ENCODE peak calls at places on chromosomes 13 and 19, in four cellular contexts. J is H9, U is neuronal stem cell, A is IMR-90. Y is an unnamed sample.

GRCh38 chr13:37598572-37598971 is at the start of gene POSTN:
- DNase-seq in J (no peak), U (no peak), A (peak), Y (no peak)

GRCh38 chr19:31121501-31121900 is 227.7 kb downstream of the TSHZ3 start:
- DNase-seq in J (no peak), U (no peak), A (no peak), Y (no peak)

GRCh38 chr13:103100795-103101194 is 34.6 kb upstream of the SLC10A2 start:
- DNase-seq in J (no peak), U (no peak), A (no peak), Y (no peak)

GRCh38 chr19:48877900-48878218 is 5.6 kb downstream of the PPP1R15A start:
- DNase-seq in J (no peak), U (no peak), A (no peak), Y (no peak)

GRCh38 chr19:40191836-40192646 is 815 bp downstream of the MAP3K10 start:
- DNase-seq in J (peak), U (peak), A (peak), Y (no peak)

GRCh38 chr19:41411682-41412265 is 14.2 kb downstream of the BCKDHA start:
- DNase-seq in J (no peak), U (no peak), A (no peak), Y (no peak)

GRCh38 chr13:79736356-79736755 is 255.4 kb downstream of the NDFIP2 start:
- DNase-seq in J (no peak), U (no peak), A (no peak), Y (peak)

GRCh38 chr13:84684804-84685203 is 802.5 kb upstream of the SLITRK1 start:
- DNase-seq in J (no peak), U (no peak), A (peak), Y (no peak)

GRCh38 chr19:1067341-1068103 is 555 bp downstream of the ARHGAP45 start:
- DNase-seq in J (no peak), U (no peak), A (no peak), Y (peak)

GRCh38 chr13:101474419-101474957 is 22.0 kb downstream of the ITGBL1 start:
- DNase-seq in J (peak), U (peak), A (peak), Y (no peak)

GRCh38 chr13:48946163-48946562 is 29.5 kb upstream of the FNDC3A start:
- DNase-seq in J (no peak), U (no peak), A (no peak), Y (no peak)

DNA sequence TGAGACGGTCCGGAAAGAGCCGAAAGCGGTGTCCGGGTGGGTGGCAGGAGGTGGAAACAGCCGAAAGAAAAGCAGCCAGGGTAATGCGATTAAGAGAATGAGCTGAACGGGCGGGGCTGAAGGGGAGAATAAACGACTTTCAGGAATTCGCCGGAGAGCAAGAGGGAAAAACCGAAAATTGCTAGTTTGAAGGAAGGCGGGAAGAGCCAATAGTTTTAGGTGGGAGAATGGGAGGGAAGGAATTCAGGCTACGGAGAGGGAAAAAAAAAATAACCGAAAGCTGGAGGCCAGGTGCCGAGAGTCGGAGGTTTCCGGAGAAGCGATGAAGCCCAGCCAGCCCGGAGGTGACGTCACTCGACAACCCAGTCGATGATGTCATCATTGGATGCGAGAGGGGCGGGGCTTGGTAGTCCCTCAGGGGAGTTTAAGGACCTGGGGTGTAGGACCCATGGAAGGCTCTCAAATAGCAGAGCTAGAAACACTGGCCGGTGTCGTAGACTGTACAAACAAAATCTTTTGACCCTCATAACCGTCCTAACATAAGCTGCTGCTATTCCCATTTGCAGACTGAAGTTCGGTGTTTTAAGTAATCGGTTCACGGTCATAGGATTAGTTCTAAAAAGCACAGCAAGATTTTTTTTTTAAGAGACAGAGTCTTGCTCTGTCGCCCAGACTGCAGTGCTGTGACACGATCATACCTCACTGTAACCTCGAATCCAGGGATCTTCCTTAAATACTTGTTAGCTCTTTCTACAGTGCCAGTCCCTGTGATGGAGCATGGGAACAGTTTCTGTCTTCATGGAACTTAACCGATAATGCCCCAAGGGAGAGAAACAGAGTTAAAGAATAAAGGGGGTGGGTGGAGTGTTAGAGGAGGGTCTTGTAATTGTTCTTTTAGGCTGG is at the start of gene ZC3H4:
- DNase-seq in J (peak), U (peak), A (peak), Y (peak)
- H3K14ac ChIP-seq in J (peak), U (peak), A (peak), Y (peak)

DNA sequence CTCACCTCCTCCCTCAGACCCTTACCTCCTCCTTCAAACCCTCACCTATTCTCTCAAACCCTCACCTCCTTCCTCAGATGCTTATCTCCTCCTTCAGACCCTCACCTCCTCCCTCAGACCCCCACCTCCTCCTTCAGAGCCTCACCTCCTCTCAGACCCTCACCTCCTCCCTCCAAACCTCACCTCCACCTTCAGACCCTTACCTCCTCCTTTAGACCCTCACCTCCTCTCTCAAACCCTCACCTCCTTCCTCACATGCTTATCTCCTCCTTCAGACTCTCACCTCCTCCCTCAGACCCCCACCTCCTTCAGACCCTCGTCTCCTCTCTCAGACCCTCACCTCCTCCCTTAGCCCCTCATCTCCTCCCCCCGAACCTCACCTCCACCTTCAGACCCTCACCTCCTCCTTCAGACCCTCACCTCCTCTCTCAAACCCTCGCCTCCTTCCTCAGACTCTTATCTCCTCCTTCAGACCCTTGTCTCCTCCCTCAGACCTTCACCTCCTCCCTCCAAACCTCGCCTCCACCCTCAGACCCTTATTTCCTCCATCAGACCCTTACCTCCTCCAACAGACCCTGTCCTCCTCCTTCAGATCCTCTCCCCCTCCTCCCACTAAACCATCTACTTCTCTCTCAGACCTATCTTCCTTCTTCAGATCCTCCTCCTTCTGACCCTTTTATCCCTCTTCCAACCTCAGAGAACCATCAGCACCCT is 2.5 kb upstream of the BCL3 start:
- DNase-seq in J (no peak), U (no peak), A (no peak), Y (no peak)
- H3K18ac ChIP-seq in J (no peak), U (no peak), A (peak), Y (no peak)

DNA sequence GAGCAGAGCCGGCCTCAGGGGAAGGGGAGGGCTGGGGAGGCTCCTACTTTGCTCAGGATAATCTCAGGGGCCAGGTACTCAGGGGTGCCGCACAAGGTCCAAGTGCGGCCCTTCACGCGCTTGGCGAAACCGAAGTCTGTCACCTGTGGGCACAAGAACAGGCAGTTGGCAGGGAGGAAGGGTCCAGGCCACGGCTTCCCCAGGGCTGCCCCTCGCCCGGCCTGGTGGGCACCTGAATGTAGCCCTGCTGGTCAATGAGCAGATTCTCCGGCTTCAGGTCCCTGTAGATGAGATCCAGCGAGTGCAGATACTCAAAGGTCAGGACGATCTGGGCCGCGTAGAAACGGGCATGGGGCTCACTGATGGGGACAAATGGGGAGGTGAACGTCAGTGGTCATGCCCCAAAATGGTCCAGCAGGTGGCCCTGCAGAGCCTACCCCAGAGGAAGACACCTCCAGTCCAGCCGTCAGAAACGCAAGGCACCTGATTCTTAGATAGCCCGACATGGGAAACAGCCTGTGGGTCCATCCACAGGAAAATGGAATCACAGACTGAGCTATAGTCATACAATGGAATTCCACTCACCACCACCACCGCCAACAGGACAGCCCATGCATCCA is 7.1 kb upstream of the SAMD1 start:
- DNase-seq in J (no peak), U (no peak), A (no peak), Y (no peak)
- H3K14ac ChIP-seq in J (no peak), U (no peak), A (no peak), Y (no peak)

GRCh38 chr19:12777217-12778019 is 2.1 kb upstream of the HOOK2 start:
- DNase-seq in J (peak), U (no peak), A (peak), Y (peak)
- H3K18ac ChIP-seq in J (no peak), U (peak), A (peak), Y (peak)

DNA sequence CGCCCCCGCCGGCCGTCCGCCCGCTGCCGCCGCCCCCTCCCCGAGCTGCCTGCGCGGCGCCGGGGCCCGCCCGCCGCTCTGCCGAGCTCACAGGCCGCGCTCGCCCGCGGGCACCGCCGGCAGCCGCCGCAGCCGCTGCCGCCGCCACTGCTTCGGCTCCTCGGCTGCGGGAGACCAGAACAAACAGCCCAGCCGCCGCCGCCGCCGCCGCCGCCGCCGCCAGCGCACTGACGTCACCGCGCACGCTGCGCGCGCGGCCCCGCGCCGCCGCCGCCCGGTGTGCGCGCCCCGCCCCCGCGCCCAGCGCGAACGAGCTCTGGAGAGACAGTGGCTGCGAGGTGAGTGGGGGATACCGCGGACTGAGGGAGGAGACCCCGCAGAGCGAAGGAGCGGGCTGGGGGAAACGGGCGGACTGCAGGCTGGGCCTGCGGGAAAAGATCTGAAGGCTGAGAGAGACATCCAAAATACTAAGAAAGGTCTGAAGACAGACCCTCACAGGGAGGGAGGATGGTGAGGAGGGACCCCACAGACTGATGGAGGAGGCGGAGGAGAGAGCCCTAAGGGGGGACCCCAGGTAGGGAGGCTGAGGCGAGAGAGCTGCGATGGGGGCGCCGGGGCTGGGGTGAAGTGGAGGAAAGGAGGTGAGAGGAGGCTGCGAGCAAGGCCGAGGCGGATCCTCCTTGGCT is at the start of gene BRD4:
- DNase-seq in J (peak), U (peak), A (peak), Y (no peak)
- H3K14ac ChIP-seq in J (peak), U (peak), A (peak), Y (peak)

Y was measured in trophoblast cell.